ENCODE peak calls at places on chromosomes 1 and 21, in ten cellular contexts. B is body of pancreas; U is NT2/D1; E is SJSA1; T is HCT116; M is left ventricle myocardium inferior; Q is uterus; Z is psoas muscle; Y is CD8-positive, alpha-beta memory T cell; V is lung. W is an unnamed sample.
A peak's percentile ranks its signal among the peaks of the same experiment; 100 is the strongest.

GRCh38 chr1:8396912-8397406 is 79.0 kb downstream of the SLC45A1 start:
- DNase-seq in B (peak; percentile 52), U (no peak), E (peak; percentile 84), T (no peak), M (no peak), Q (no peak), Z (no peak), Y (no peak), V (no peak), W (no peak)

GRCh38 chr1:39294531-39294930 is 90.0 kb downstream of the MACF1 start:
- DNase-seq in B (peak; percentile 29), U (no peak), E (no peak), T (no peak), M (no peak), Q (no peak), Z (no peak), Y (no peak), V (no peak), W (no peak)

GRCh38 chr1:1022322-1023090 is 2.6 kb downstream of the AGRN start:
- DNase-seq in B (no peak), U (no peak), E (no peak), T (no peak), M (no peak), Q (no peak), Z (no peak), Y (no peak), V (no peak), W (no peak)

GRCh38 chr1:19495816-19496528 is 10.6 kb upstream of the CAPZB start:
- DNase-seq in B (no peak), U (no peak), E (no peak), T (no peak), M (no peak), Q (no peak), Z (no peak), Y (no peak), V (no peak), W (no peak)

GRCh38 chr1:201351617-201352016 is 25.9 kb downstream of the TNNT2 start:
- DNase-seq in B (no peak), U (no peak), E (no peak), T (no peak), M (no peak), Q (no peak), Z (no peak), Y (no peak), V (no peak), W (no peak)

GRCh38 chr1:9539829-9540550 is 725 bp downstream of the SLC25A33 start:
- DNase-seq in B (peak; percentile 49), U (no peak), E (peak; percentile 64), T (no peak), M (peak; percentile 41), Q (peak; percentile 60), Z (peak; percentile 82), Y (peak; percentile 48), V (peak; percentile 37), W (peak; percentile 37)

GRCh38 chr1:6461237-6461530 is 4.8 kb downstream of the TNFRSF25 start:
- DNase-seq in B (no peak), U (no peak), E (no peak), T (no peak), M (no peak), Q (no peak), Z (no peak), Y (no peak), V (no peak), W (no peak)

GRCh38 chr21:45982758-45983731 is 1.5 kb downstream of the COL6A1 start:
- DNase-seq in B (no peak), U (no peak), E (no peak), T (no peak), M (peak; percentile 19), Q (peak; percentile 32), Z (peak; percentile 52), Y (no peak), V (no peak), W (peak; percentile 8)

DNA sequence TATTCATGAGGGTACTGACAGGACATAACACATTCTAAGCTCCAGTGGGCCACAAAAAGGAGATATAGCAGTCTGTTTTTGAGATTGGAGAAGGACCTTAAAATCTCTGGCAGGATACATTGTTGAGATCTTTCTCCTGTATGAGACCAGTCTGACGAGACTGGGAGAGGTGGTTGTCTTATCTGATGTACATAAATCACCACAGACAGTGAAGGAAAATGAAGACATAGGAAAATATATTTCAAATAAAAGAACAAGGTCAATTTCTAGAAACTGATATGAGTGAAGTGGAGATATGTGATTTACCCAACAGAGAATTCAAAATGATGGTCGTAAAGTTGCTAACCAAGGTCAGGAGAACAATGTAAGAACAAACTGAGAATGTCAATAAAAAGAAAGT is 21.3 kb upstream of the EGLN1 start:
- DNase-seq in B (no peak), U (no peak), E (no peak), T (no peak), M (no peak), Q (no peak), Z (no peak), Y (no peak), V (no peak), W (no peak)
- H3K9me3 ChIP-seq in B (no peaks in the 10 kb centered on the region), U (no peaks in the 10 kb centered on the region), E (no peaks in the 10 kb centered on the region), T (no peaks in the 10 kb centered on the region), M (peaks cover 23% of the 10 kb centered on the region), Q (no peaks in the 10 kb centered on the region), Z (peaks cover 9% of the 10 kb centered on the region), Y (no peaks in the 10 kb centered on the region), V (peaks cover 5% of the 10 kb centered on the region), W (no peaks in the 10 kb centered on the region)

GRCh38 chr1:76264642-76265041 is 190.1 kb downstream of the ST6GALNAC3 start:
- DNase-seq in B (no peak), U (no peak), E (no peak), T (no peak), M (no peak), Q (no peak), Z (no peak), Y (no peak), V (no peak), W (no peak)

GRCh38 chr1:76269175-76269574 is 194.6 kb downstream of the ST6GALNAC3 start:
- DNase-seq in B (no peak), U (no peak), E (no peak), T (no peak), M (no peak), Q (no peak), Z (no peak), Y (no peak), V (no peak), W (peak; percentile 34)

GRCh38 chr1:76266762-76267161 is 192.2 kb downstream of the ST6GALNAC3 start:
- DNase-seq in B (no peak), U (no peak), E (no peak), T (no peak), M (no peak), Q (no peak), Z (no peak), Y (no peak), V (no peak), W (peak; percentile 42)

GRCh38 chr1:76267631-76268030 is 193.1 kb downstream of the ST6GALNAC3 start:
- DNase-seq in B (no peak), U (no peak), E (no peak), T (no peak), M (no peak), Q (no peak), Z (no peak), Y (no peak), V (no peak), W (no peak)

DNA sequence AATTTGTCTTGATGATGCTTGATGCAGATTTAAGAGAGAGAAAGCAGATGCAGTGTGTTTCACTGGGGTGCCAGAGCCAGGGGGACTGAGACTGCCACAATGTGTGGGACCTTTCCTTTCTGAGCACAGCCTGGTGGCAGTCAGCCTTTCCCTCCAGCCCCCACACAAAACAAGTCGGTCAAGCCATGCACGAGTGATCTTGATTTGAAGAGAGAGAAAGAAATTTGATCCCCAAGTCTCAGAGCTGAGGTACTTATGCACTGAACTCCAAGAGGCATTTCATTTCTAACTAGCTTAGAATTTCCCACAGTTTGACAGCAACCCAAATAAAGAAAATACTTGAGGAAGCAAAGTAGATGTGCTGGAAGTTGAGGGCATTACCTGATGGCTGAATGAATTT is 193.8 kb downstream of the ST6GALNAC3 start:
- DNase-seq in B (no peak), U (no peak), E (no peak), T (no peak), M (no peak), Q (no peak), Z (no peak), Y (no peak), V (no peak), W (no peak)
- H3K36me3 ChIP-seq in B (no peaks in the 10 kb centered on the region), U (no peaks in the 10 kb centered on the region), E (no peaks in the 10 kb centered on the region), T (no peaks in the 10 kb centered on the region), M (no peaks in the 10 kb centered on the region), Q (no peaks in the 10 kb centered on the region), Z (no peaks in the 10 kb centered on the region), Y (no peaks in the 10 kb centered on the region), V (no peaks in the 10 kb centered on the region), W (no peaks in the 10 kb centered on the region)

GRCh38 chr1:226158983-226159382 is 27.6 kb downstream of the ACBD3 start:
- DNase-seq in B (no peak), U (no peak), E (no peak), T (no peak), M (no peak), Q (no peak), Z (no peak), Y (no peak), V (no peak), W (no peak)

GRCh38 chr1:226154593-226154992 is 31.9 kb downstream of the ACBD3 start:
- DNase-seq in B (no peak), U (no peak), E (no peak), T (no peak), M (no peak), Q (no peak), Z (no peak), Y (no peak), V (no peak), W (no peak)

GRCh38 chr1:226158457-226158856 is 28.1 kb downstream of the ACBD3 start:
- DNase-seq in B (no peak), U (no peak), E (no peak), T (no peak), M (no peak), Q (no peak), Z (no peak), Y (no peak), V (no peak), W (no peak)

GRCh38 chr1:226162898-226163297 is 23.6 kb downstream of the ACBD3 start:
- DNase-seq in B (peak; percentile 79), U (no peak), E (no peak), T (no peak), M (no peak), Q (no peak), Z (no peak), Y (no peak), V (no peak), W (no peak)

DNA sequence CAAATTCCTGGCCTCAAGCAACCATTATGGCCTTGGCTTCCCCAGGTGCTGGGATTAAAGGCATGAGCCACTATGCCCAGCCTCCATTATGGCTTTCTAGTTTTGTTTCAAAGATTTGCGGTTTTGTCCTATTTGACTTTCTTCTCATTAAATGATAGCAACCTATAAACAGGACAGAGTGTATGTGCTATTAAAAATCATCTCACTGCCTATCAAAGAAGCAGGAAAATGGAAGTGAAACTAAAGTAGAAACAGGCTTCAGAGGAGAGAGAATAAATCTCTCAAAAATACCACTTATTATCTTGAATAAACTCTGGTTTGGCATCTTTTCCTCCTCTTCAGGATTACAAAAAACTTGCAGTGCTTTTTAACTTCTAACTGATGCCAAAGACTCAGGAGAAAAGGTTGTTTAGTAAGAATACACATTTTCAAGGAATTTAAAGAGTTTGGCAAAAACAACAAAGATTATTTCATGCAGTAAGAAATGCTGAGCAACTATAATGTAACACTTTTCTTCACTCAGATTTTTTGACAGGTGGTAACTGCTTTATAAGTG is 28.7 kb downstream of the ACBD3 start:
- DNase-seq in B (no peak), U (no peak), E (no peak), T (no peak), M (no peak), Q (no peak), Z (no peak), Y (no peak), V (no peak), W (no peak)
- H3K9me3 ChIP-seq in B (no peaks in the 10 kb centered on the region), U (no peaks in the 10 kb centered on the region), E (no peaks in the 10 kb centered on the region), T (no peaks in the 10 kb centered on the region), M (no peaks in the 10 kb centered on the region), Q (no peaks in the 10 kb centered on the region), Z (no peaks in the 10 kb centered on the region), Y (no peaks in the 10 kb centered on the region), V (no peaks in the 10 kb centered on the region), W (no peaks in the 10 kb centered on the region)

GRCh38 chr1:228394571-228395394 is 11.9 kb downstream of the TRIM11 start:
- DNase-seq in B (no peak), U (no peak), E (no peak), T (no peak), M (no peak), Q (peak; percentile 12), Z (peak; percentile 55), Y (no peak), V (no peak), W (no peak)

GRCh38 chr1:228391411-228392020 is 15.1 kb downstream of the TRIM11 start:
- DNase-seq in B (no peak), U (no peak), E (no peak), T (no peak), M (no peak), Q (no peak), Z (peak; percentile 41), Y (no peak), V (no peak), W (no peak)

GRCh38 chr1:228392111-228392936 is 14.3 kb downstream of the TRIM11 start:
- DNase-seq in B (no peak), U (no peak), E (no peak), T (no peak), M (no peak), Q (no peak), Z (peak; percentile 25), Y (no peak), V (no peak), W (no peak)

GRCh38 chr1:228393268-228393699 is 13.4 kb downstream of the TRIM11 start:
- DNase-seq in B (peak; percentile 41), U (no peak), E (peak; percentile 66), T (no peak), M (peak; percentile 58), Q (no peak), Z (peak; percentile 63), Y (no peak), V (no peak), W (peak; percentile 49)

GRCh38 chr1:228393811-228394570 is 12.6 kb downstream of the TRIM11 start:
- DNase-seq in B (no peak), U (no peak), E (no peak), T (no peak), M (no peak), Q (no peak), Z (peak; percentile 49), Y (no peak), V (no peak), W (no peak)
- H3K36me3 ChIP-seq in B (peaks cover 8% of the 10 kb centered on the region), U (peaks cover 74% of the 10 kb centered on the region), E (peaks cover 53% of the 10 kb centered on the region), T (peaks cover 20% of the 10 kb centered on the region), M (peaks cover 56% of the 10 kb centered on the region), Q (no peaks in the 10 kb centered on the region), Z (peaks cover 34% of the 10 kb centered on the region), Y (peaks cover 18% of the 10 kb centered on the region), V (peaks cover 16% of the 10 kb centered on the region), W (peaks cover 20% of the 10 kb centered on the region)

W was measured in BE2C.